ENCODE peak calls at places on chromosome 21, in nine cellular contexts. N is thyroid gland, S is psoas muscle, B is A673, F is PC-3, J is GM23338, E is right lobe of liver, C is stomach, K is heart left ventricle. D is an unnamed sample.
A peak's percentile ranks its signal among the peaks of the same experiment; 100 is the strongest.

GRCh38 chr21:14120091-14120734 is 90.5 kb downstream of the LIPI start:
- DNase-seq in N (peak; percentile 28), S (no peak), B (peak; percentile 59), F (peak; percentile 33), J (peak; percentile 82), E (peak; percentile 36), C (peak; percentile 53), K (no peak), D (no peak)

GRCh38 chr21:16419188-16419874 is 689.5 kb downstream of the USP25 start:
- DNase-seq in N (peak; percentile 84), S (peak; percentile 76), B (no peak), F (no peak), J (peak; percentile 6), E (peak; percentile 78), C (peak; percentile 81), K (peak; percentile 78), D (no peak)

GRCh38 chr21:28133116-28133515 is 859.6 kb downstream of the LTN1 start:
- DNase-seq in N (no peak), S (no peak), B (no peak), F (no peak), J (no peak), E (no peak), C (no peak), K (no peak), D (no peak)

GRCh38 chr21:38955495-38955894 is 149.8 kb downstream of the ETS2 start:
- DNase-seq in N (no peak), S (no peak), B (no peak), F (peak; percentile 37), J (no peak), E (no peak), C (peak; percentile 39), K (peak; percentile 34), D (no peak)

GRCh38 chr21:16011719-16012118 is 281.9 kb downstream of the USP25 start:
- DNase-seq in N (no peak), S (no peak), B (no peak), F (no peak), J (no peak), E (no peak), C (no peak), K (no peak), D (no peak)

GRCh38 chr21:14913576-14914146 is 151.1 kb downstream of the NRIP1 start:
- DNase-seq in N (no peak), S (no peak), B (no peak), F (peak; percentile 59), J (no peak), E (no peak), C (no peak), K (no peak), D (no peak)

GRCh38 chr21:29626787-29627470 is 312.9 kb downstream of the GRIK1 start:
- DNase-seq in N (no peak), S (no peak), B (no peak), F (no peak), J (no peak), E (no peak), C (no peak), K (no peak), D (no peak)

GRCh38 chr21:20301395-20301794 is 696.8 kb upstream of the NCAM2 start:
- DNase-seq in N (no peak), S (no peak), B (no peak), F (no peak), J (no peak), E (no peak), C (no peak), K (no peak), D (no peak)

GRCh38 chr21:25080706-25081495 is 526.4 kb downstream of the MRPL39 start:
- DNase-seq in N (no peak), S (no peak), B (no peak), F (no peak), J (no peak), E (no peak), C (no peak), K (no peak), D (no peak)

GRCh38 chr21:45939521-45940045 is 42.0 kb upstream of the COL6A1 start:
- DNase-seq in N (no peak), S (peak; percentile 39), B (no peak), F (no peak), J (no peak), E (no peak), C (no peak), K (no peak), D (no peak)

GRCh38 chr21:45957986-45958610 is 23.5 kb upstream of the COL6A1 start:
- DNase-seq in N (no peak), S (no peak), B (no peak), F (no peak), J (no peak), E (no peak), C (no peak), K (no peak), D (no peak)

GRCh38 chr21:25560151-25560783 is 47.0 kb downstream of the MRPL39 start:
- DNase-seq in N (no peak), S (no peak), B (peak; percentile 58), F (peak; percentile 25), J (no peak), E (no peak), C (no peak), K (no peak), D (no peak)

GRCh38 chr21:24014381-24014780 is 1592.9 kb downstream of the MRPL39 start:
- DNase-seq in N (no peak), S (no peak), B (no peak), F (no peak), J (peak; percentile 2), E (no peak), C (no peak), K (no peak), D (no peak)

GRCh38 chr21:16420086-16420724 is 690.4 kb downstream of the USP25 start:
- DNase-seq in N (peak; percentile 70), S (peak; percentile 61), B (peak; percentile 24), F (no peak), J (no peak), E (peak; percentile 33), C (peak; percentile 42), K (peak; percentile 56), D (no peak)

DNA sequence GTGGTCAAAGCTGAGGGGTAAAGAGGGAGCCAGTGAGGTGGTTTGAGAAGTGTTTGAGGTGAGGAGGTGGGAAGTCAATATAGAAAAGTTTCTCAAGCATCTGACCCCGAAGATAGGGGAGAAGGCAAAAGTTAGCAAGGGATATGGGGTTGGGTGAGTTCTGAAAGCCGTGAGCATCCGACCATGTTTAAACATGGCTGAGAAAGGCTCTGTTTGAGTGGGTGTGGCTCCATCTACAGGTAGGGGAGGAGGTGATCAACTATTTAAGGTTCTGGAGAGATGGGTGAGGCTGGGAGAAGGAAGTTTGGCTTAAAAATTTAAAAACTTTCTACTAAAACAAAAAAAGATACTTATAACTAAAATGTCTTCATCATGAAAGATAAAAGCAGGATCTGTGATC is 273.8 kb downstream of the KCNJ6 start:
- DNase-seq in N (peak; percentile 19), S (no peak), B (peak; percentile 64), F (peak; percentile 68), J (peak; percentile 85), E (no peak), C (no peak), K (no peak), D (no peak)
- TF ChIP-seq CTCF in N (peak; percentile 35), S (peak; percentile 41), B (peak; percentile 51), F (peak; percentile 66), J (peak; percentile 72), E (peak; percentile 35), C (peak; percentile 34), K (no peak), D (peak; percentile 59)

GRCh38 chr21:36254106-36254941 is 65.7 kb upstream of the MORC3 start:
- DNase-seq in N (no peak), S (no peak), B (no peak), F (no peak), J (peak; percentile 17), E (no peak), C (no peak), K (no peak), D (peak; percentile 41)

GRCh38 chr21:36250423-36251075 is 69.4 kb upstream of the MORC3 start:
- DNase-seq in N (no peak), S (no peak), B (no peak), F (no peak), J (peak; percentile 21), E (no peak), C (no peak), K (no peak), D (no peak)

GRCh38 chr21:36260030-36260787 is 59.8 kb upstream of the MORC3 start:
- DNase-seq in N (peak; percentile 57), S (no peak), B (peak; percentile 77), F (peak; percentile 86), J (peak; percentile 84), E (no peak), C (peak; percentile 33), K (no peak), D (no peak)

GRCh38 chr21:36257657-36258056 is 62.3 kb upstream of the MORC3 start:
- DNase-seq in N (no peak), S (no peak), B (no peak), F (no peak), J (no peak), E (no peak), C (no peak), K (no peak), D (no peak)

DNA sequence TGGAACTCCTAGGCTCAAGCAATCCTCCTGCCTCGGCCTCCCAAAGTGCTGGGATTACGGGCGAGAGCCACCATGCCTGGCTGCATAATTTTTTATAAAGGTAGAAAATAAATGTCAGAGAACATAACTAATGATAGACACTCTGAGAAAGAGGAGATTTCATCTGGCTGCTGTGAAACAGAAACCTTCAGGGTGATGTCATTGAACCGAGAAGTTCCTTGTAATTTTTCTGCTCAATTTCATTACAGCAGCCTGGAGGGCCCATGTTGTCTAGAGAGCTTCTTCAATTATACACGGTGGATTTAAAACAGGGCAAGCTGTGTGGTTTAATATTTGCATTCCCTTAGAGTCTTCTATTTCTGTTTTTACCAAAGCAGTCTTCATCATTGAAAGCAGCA is 64.3 kb upstream of the MORC3 start:
- DNase-seq in N (no peak), S (no peak), B (peak; percentile 64), F (no peak), J (no peak), E (no peak), C (no peak), K (no peak), D (peak; percentile 73)
- H3K4me3 ChIP-seq in N (no peak overlapping the region), S (no peak overlapping the region), B (no peak overlapping the region), F (no peak overlapping the region), J (no peak overlapping the region), E (no peak overlapping the region), C (no peak overlapping the region), K (no peak overlapping the region), D (no peak overlapping the region)

GRCh38 chr21:42782723-42783247 is 96.6 kb downstream of the WDR4 start:
- DNase-seq in N (no peak), S (no peak), B (no peak), F (no peak), J (no peak), E (no peak), C (no peak), K (no peak), D (no peak)
- H3K27me3 ChIP-seq in N (no peaks in the 10 kb centered on the region), S (no peaks in the 10 kb centered on the region), B (peaks cover 15% of the 10 kb centered on the region), F (peaks cover 53% of the 10 kb centered on the region), J (peaks cover 25% of the 10 kb centered on the region), E (no peaks in the 10 kb centered on the region), C (peaks cover 66% of the 10 kb centered on the region), K (peaks cover 22% of the 10 kb centered on the region), D (peaks cover 3% of the 10 kb centered on the region)

GRCh38 chr21:43939443-43940328 is 72.4 kb upstream of the TRAPPC10 start:
- DNase-seq in N (no peak), S (no peak), B (no peak), F (no peak), J (no peak), E (peak; percentile 22), C (no peak), K (no peak), D (no peak)
- TF ChIP-seq CTCF in N (no peak), S (no peak), B (peak; percentile 19), F (no peak), J (peak; percentile 6), E (no peak), C (no peak), K (no peak), D (no peak)

GRCh38 chr21:43728467-43729390 is 9.8 kb downstream of the PDXK start:
- DNase-seq in N (peak; percentile 98), S (peak; percentile 96), B (peak; percentile 96), F (peak; percentile 92), J (peak; percentile 94), E (peak; percentile 98), C (peak; percentile 92), K (peak; percentile 95), D (peak; percentile 90)
- H3K4me3 ChIP-seq in N (peak overlapping the region; percentile 50), S (peak overlapping the region; percentile 60), B (peak overlapping the region; percentile 47), F (peak overlapping the region; percentile 45), J (peak overlapping the region; percentile 88), E (peak overlapping the region; percentile 59), C (peak overlapping the region; percentile 48), K (peak overlapping the region; percentile 54), D (peak overlapping the region; percentile 67)